ENCODE peak calls at places on chromosomes 3 and 15, in eight cellular contexts. Z, Y, A, M, P, O, C and S are unnamed samples.

GRCh38 chr3:52248816-52249547 is 3.4 kb downstream of the PPM1M start:
- DNase-seq in P (no peak), Z (no peak), Y (no peak), O (no peak), M (no peak), A (no peak), C (no peak), S (no peak)

GRCh38 chr15:63030101-63030528 is 12.4 kb upstream of the TPM1 start:
- DNase-seq in Z (no peak), A (no peak), P (peak; percentile 76), M (peak; percentile 82), O (peak; percentile 41), C (no peak), Y (peak; percentile 60), S (peak; percentile 52)

GRCh38 chr3:14324224-14324944 is 78.0 kb upstream of the SLC6A6 start:
- DNase-seq in P (no peak), M (no peak), Y (no peak), C (peak; percentile 37), A (no peak), O (no peak), Z (no peak), S (no peak)

GRCh38 chr15:71333839-71334238 is 218.6 kb downstream of the THSD4 start:
- DNase-seq in Y (peak; percentile 82), A (peak; percentile 66), P (no peak), O (no peak), Z (no peak), C (no peak), M (no peak), S (peak; percentile 89)

GRCh38 chr3:172512363-172512762 is 10.9 kb downstream of the TNFSF10 start:
- DNase-seq in O (no peak), C (no peak), Y (no peak), Z (peak; percentile 67), P (no peak), M (peak; percentile 64), A (peak; percentile 88), S (peak; percentile 61)

GRCh38 chr3:116445291-116445841 is at the start of gene LSAMP:
- DNase-seq in C (no peak), A (peak; percentile 51), Y (no peak), Z (peak; percentile 13), M (no peak), P (no peak), O (peak; percentile 16), S (peak; percentile 7)

GRCh38 chr15:80252281-80252619 is 237 bp upstream of the CTXND1 start:
- DNase-seq in C (no peak), A (no peak), O (no peak), P (no peak), Z (no peak), Y (no peak), M (no peak), S (no peak)

GRCh38 chr3:129003578-129004112 is 2.5 kb downstream of the EFCC1 start:
- DNase-seq in M (no peak), P (no peak), C (peak; percentile 79), Y (no peak), O (no peak), A (no peak), Z (peak; percentile 75), S (no peak)

GRCh38 chr3:66828303-66828702 is 169.8 kb upstream of the KBTBD8 start:
- DNase-seq in C (no peak), O (no peak), A (no peak), Z (no peak), Y (no peak), M (no peak), P (no peak), S (no peak)

GRCh38 chr15:63186065-63186464 is 3.3 kb upstream of the RAB8B start:
- DNase-seq in Z (no peak), A (peak; percentile 47), Y (peak; percentile 55), P (peak; percentile 62), C (no peak), O (no peak), M (no peak), S (peak; percentile 82)

GRCh38 chr3:111616417-111617105 is 21.4 kb upstream of the ZBED2 start:
- DNase-seq in Y (no peak), P (no peak), Z (peak; percentile 13), O (no peak), C (peak; percentile 45), M (no peak), A (no peak), S (no peak)

DNA sequence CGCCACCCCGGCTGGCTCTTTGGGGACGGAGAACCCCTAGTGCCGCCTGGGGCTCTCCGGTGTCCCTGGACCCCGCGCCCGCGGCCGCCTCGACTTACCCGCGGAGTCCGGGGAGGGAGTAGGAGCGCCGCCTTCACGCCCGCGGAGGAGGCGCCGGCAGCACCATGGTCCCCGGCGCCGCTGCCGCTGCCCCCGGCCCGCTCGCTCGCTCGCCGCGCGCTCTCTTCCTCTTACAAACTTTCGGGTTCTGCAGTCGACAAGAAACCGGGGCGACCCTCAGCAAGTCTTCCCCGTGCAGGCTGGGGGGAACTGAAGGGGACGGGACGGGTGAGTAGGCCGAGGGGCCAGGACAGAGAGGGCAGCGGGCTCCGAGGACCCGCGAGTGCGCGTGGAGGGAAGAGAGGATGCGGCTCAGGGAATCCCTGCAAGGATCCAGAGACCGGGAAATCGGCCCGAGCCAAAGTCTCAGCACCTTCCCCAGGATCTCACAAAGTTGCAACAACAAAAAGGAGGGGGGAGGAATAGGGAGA is 2.0 kb downstream of the FOXP1 start:
- DNase-seq in M (peak; percentile 43), P (no peak), O (peak; percentile 33), C (peak; percentile 73), Y (no peak), A (peak; percentile 21), Z (peak; percentile 40), S (no peak)
- H3K4me3 ChIP-seq in M (peak overlapping the region; percentile 92), P (peak overlapping the region; percentile 79), O (peak overlapping the region; percentile 67), C (peak overlapping the region; percentile 89), Y (peak overlapping the region; percentile 66), A (peak overlapping the region; percentile 73), Z (peak overlapping the region; percentile 66), S (peak overlapping the region; percentile 77)

DNA sequence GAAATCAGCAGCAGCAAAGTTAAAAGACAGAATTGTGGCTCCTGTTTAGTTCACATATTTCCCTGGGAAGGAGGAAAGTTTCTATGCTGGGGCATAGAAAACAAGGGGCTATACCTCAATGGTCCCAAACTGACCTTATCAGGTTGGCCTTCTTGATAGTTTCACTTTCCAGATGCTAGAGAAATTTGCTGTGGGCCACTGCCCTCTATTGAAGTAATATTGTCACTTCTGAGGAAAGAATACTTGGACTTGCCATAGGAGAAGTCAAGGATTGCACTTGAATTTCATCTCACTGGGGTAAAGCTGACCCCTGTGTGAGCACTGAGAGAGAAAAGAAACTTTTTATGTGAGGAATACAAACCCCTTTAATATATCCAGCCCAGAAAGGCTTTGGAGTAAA is 49.3 kb upstream of the XCR1 start:
- DNase-seq in C (no peak), Z (no peak), M (no peak), A (peak; percentile 60), O (no peak), P (no peak), Y (peak; percentile 34), S (peak; percentile 64)
- TF ChIP-seq CTCF in C (no peak), Z (no peak), M (no peak), A (peak; percentile 24), O (no peak), P (peak; percentile 31), Y (peak; percentile 27), S (peak; percentile 49)

DNA sequence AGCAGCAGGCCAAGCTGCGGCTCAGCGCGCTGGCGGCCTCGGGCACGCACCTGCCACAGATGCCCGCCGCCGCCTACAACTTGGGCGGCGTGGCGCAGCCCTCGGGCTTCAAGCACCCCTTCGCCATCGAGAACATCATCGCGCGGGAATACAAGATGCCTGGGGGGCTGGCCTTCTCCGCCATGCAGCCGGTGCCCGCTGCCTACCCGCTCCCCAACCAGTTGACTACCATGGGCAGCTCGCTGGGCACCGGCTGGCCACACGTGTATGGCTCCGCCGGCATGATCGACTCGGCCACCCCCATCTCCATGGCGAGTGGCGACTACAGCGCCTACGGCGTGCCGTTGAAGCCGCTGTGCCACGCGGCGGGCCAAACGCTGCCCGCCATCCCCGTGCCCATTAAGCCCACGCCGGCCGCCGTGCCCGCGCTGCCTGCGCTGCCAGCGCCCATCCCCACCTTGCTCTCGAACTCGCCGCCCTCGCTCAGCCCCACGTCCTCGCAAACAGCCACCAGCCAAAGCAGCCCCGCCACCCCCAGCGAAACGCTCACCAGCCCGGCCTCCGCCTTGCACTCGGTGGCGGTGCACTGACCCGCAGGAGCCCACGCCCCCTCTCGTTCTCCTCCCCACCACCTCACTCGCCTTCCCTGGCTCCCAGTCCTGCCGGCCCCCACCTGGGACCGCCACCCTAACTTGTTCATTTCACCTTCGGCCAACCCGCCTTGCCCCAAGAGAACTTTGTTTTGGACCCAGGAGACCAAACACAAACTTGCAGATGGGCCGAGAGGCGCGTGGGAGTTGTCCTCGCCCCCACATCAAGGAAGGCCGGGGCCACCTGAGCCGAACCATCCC is 1.5 kb downstream of the FOXB1 start:
- DNase-seq in P (no peak), A (no peak), Z (no peak), O (no peak), Y (no peak), M (no peak), C (no peak), S (no peak)
- H3K4me3 ChIP-seq in P (peak overlapping the region; percentile 35), A (peak overlapping the region; percentile 43), Z (peak overlapping the region; percentile 32), O (no peak overlapping the region), Y (no peak overlapping the region), M (peak overlapping the region; percentile 49), C (peak overlapping the region; percentile 66), S (peak overlapping the region; percentile 63)

GRCh38 chr3:184968115-184968514 is 156.1 kb downstream of the VPS8 start:
- DNase-seq in C (no peak), Z (no peak), M (no peak), Y (no peak), A (no peak), P (no peak), O (no peak), S (no peak)

GRCh38 chr3:184970186-184970585 is 158.2 kb downstream of the VPS8 start:
- DNase-seq in A (no peak), C (no peak), Z (no peak), M (no peak), P (no peak), Y (no peak), O (no peak), S (no peak)

GRCh38 chr3:184965639-184966430 is 153.9 kb downstream of the VPS8 start:
- DNase-seq in Z (no peak), M (no peak), Y (no peak), A (no peak), C (no peak), P (no peak), O (no peak), S (no peak)
- TF ChIP-seq CTCF in Z (no peak), M (no peak), Y (no peak), A (no peak), C (no peak), P (no peak), O (no peak), S (no peak)

GRCh38 chr15:39172380-39173281 is 408.2 kb upstream of the THBS1 start:
- DNase-seq in O (peak; percentile 44), P (no peak), C (no peak), Z (no peak), A (peak; percentile 76), M (no peak), Y (peak; percentile 24), S (peak; percentile 75)
- H3K4me3 ChIP-seq in O (no peak overlapping the region), P (no peak overlapping the region), C (no peak overlapping the region), Z (no peak overlapping the region), A (no peak overlapping the region), M (no peak overlapping the region), Y (no peak overlapping the region), S (peak overlapping the region; percentile 19)